ENCODE peak calls at places on chromosomes 2 and 18, in seven cellular contexts. One of them, this sample, is unnamed. For H3K4me1 and H3K9me3, the result is how much of the 10 kb centered on the place peaks cover.

GRCh38 chr2:229160984-229161383 is 110.1 kb downstream of the PID1 start:
- DNase-seq in breast epithelium: no peak
- DNase-seq in PC-9: no peak
- DNase-seq in heart right ventricle: no peak
- DNase-seq in HepG2: no peak
- DNase-seq in SJSA1: no peak
- DNase-seq in RWPE2: no peak
- DNase-seq in this sample: no peak

GRCh38 chr18:69872661-69873060 is 75.0 kb downstream of the CD226 start:
- DNase-seq in HepG2: no peak
- DNase-seq in SJSA1: no peak
- DNase-seq in breast epithelium: no peak
- DNase-seq in heart right ventricle: no peak
- DNase-seq in RWPE2: no peak
- DNase-seq in PC-9: no peak
- DNase-seq in this sample: no peak

GRCh38 chr2:75707901-75708300 is 2.8 kb downstream of the GCFC2 start:
- DNase-seq in heart right ventricle: no peak
- DNase-seq in RWPE2: no peak
- DNase-seq in HepG2: no peak
- DNase-seq in breast epithelium: no peak
- DNase-seq in SJSA1: no peak
- DNase-seq in PC-9: no peak
- DNase-seq in this sample: no peak

GRCh38 chr2:182435754-182436153 is 8.9 kb upstream of the PDE1A start:
- DNase-seq in RWPE2: no peak
- DNase-seq in breast epithelium: no peak
- DNase-seq in heart right ventricle: no peak
- DNase-seq in PC-9: no peak
- DNase-seq in SJSA1: no peak
- DNase-seq in HepG2: no peak
- DNase-seq in this sample: no peak

GRCh38 chr2:217934321-217935131 is 68.3 kb downstream of the TNS1 start:
- DNase-seq in breast epithelium: no peak
- DNase-seq in HepG2: no peak
- DNase-seq in heart right ventricle: peak
- DNase-seq in PC-9: no peak
- DNase-seq in SJSA1: peak
- DNase-seq in RWPE2: peak
- DNase-seq in this sample: no peak

GRCh38 chr18:74290831-74291770 is 662 bp downstream of the CYB5A start:
- DNase-seq in HepG2: peak
- DNase-seq in RWPE2: no peak
- DNase-seq in heart right ventricle: no peak
- DNase-seq in SJSA1: no peak
- DNase-seq in PC-9: peak
- DNase-seq in breast epithelium: no peak
- DNase-seq in this sample: no peak

GRCh38 chr2:29921560-29921915 is at the start of gene ALK:
- DNase-seq in RWPE2: peak
- DNase-seq in breast epithelium: peak
- DNase-seq in SJSA1: peak
- DNase-seq in heart right ventricle: peak
- DNase-seq in PC-9: no peak
- DNase-seq in HepG2: peak
- DNase-seq in this sample: peak

GRCh38 chr2:28406276-28407096 is 13.8 kb downstream of the FOSL2 start:
- DNase-seq in heart right ventricle: no peak
- DNase-seq in HepG2: no peak
- DNase-seq in SJSA1: peak
- DNase-seq in PC-9: peak
- DNase-seq in RWPE2: no peak
- DNase-seq in breast epithelium: peak
- DNase-seq in this sample: peak

GRCh38 chr18:50955246-50955645 is 12.6 kb upstream of the ELAC1 start:
- DNase-seq in HepG2: no peak
- DNase-seq in RWPE2: no peak
- DNase-seq in heart right ventricle: no peak
- DNase-seq in breast epithelium: no peak
- DNase-seq in PC-9: no peak
- DNase-seq in SJSA1: no peak
- DNase-seq in this sample: no peak

GRCh38 chr2:162013514-162014205 is 60.4 kb downstream of the DPP4 start:
- DNase-seq in breast epithelium: no peak
- DNase-seq in SJSA1: no peak
- DNase-seq in PC-9: no peak
- DNase-seq in HepG2: no peak
- DNase-seq in heart right ventricle: no peak
- DNase-seq in RWPE2: no peak
- DNase-seq in this sample: no peak

GRCh38 chr2:101533611-101534601 is 59.0 kb upstream of the RFX8 start:
- DNase-seq in SJSA1: peak
- DNase-seq in heart right ventricle: peak
- DNase-seq in PC-9: no peak
- DNase-seq in HepG2: no peak
- DNase-seq in RWPE2: no peak
- DNase-seq in breast epithelium: no peak
- DNase-seq in this sample: no peak

GRCh38 chr2:10783421-10783820 is 29.2 kb downstream of the PDIA6 start:
- DNase-seq in RWPE2: no peak
- DNase-seq in SJSA1: no peak
- DNase-seq in HepG2: peak
- DNase-seq in breast epithelium: no peak
- DNase-seq in PC-9: no peak
- DNase-seq in heart right ventricle: no peak
- DNase-seq in this sample: no peak

GRCh38 chr2:144015655-144016245 is 504.2 kb downstream of the ZEB2 start:
- DNase-seq in RWPE2: no peak
- DNase-seq in HepG2: no peak
- DNase-seq in heart right ventricle: no peak
- DNase-seq in SJSA1: peak
- DNase-seq in PC-9: no peak
- DNase-seq in breast epithelium: no peak
- DNase-seq in this sample: no peak

GRCh38 chr2:136207030-136207623 is 89.2 kb upstream of the CXCR4 start:
- DNase-seq in SJSA1: no peak
- DNase-seq in RWPE2: no peak
- DNase-seq in HepG2: no peak
- DNase-seq in PC-9: no peak
- DNase-seq in heart right ventricle: no peak
- DNase-seq in breast epithelium: no peak
- DNase-seq in this sample: no peak

GRCh38 chr2:233449071-233449901 is 95.0 kb downstream of the DGKD start:
- DNase-seq in PC-9: peak
- DNase-seq in HepG2: no peak
- DNase-seq in breast epithelium: no peak
- DNase-seq in SJSA1: peak
- DNase-seq in RWPE2: peak
- DNase-seq in heart right ventricle: no peak
- DNase-seq in this sample: no peak

GRCh38 chr2:174787485-174788205 is 23.4 kb upstream of the CHRNA1 start:
- DNase-seq in heart right ventricle: no peak
- DNase-seq in HepG2: peak
- DNase-seq in SJSA1: peak
- DNase-seq in RWPE2: no peak
- DNase-seq in breast epithelium: no peak
- DNase-seq in PC-9: peak
- DNase-seq in this sample: no peak

GRCh38 chr2:102547462-102547861 is 71.9 kb upstream of the SLC9A2 start:
- DNase-seq in heart right ventricle: no peak
- DNase-seq in HepG2: no peak
- DNase-seq in SJSA1: no peak
- DNase-seq in PC-9: no peak
- DNase-seq in RWPE2: no peak
- DNase-seq in breast epithelium: no peak
- DNase-seq in this sample: no peak

GRCh38 chr2:234630676-234631350 is 133.9 kb upstream of the ARL4C start:
- DNase-seq in PC-9: peak
- DNase-seq in SJSA1: peak
- DNase-seq in RWPE2: no peak
- DNase-seq in breast epithelium: peak
- DNase-seq in HepG2: no peak
- DNase-seq in heart right ventricle: no peak
- DNase-seq in this sample: no peak

GRCh38 chr2:25690058-25690457 is 16.7 kb upstream of the DTNB start:
- DNase-seq in heart right ventricle: no peak
- DNase-seq in SJSA1: peak
- DNase-seq in RWPE2: no peak
- DNase-seq in PC-9: peak
- DNase-seq in HepG2: peak
- DNase-seq in breast epithelium: peak
- DNase-seq in this sample: no peak

GRCh38 chr18:75752864-75753263 is 325.4 kb upstream of the SMIM21 start:
- DNase-seq in PC-9: no peak
- DNase-seq in heart right ventricle: no peak
- DNase-seq in breast epithelium: peak
- DNase-seq in SJSA1: no peak
- DNase-seq in RWPE2: no peak
- DNase-seq in HepG2: no peak
- DNase-seq in this sample: no peak

GRCh38 chr18:70039186-70039585 is 91.5 kb upstream of the CD226 start:
- DNase-seq in HepG2: no peak
- DNase-seq in PC-9: no peak
- DNase-seq in RWPE2: no peak
- DNase-seq in breast epithelium: no peak
- DNase-seq in SJSA1: no peak
- DNase-seq in heart right ventricle: no peak
- DNase-seq in this sample: no peak

GRCh38 chr2:40455661-40456060 is 3.8 kb upstream of the SLC8A1 start:
- DNase-seq in HepG2: no peak
- DNase-seq in RWPE2: no peak
- DNase-seq in PC-9: no peak
- DNase-seq in breast epithelium: no peak
- DNase-seq in SJSA1: no peak
- DNase-seq in heart right ventricle: no peak
- DNase-seq in this sample: no peak

GRCh38 chr18:9422816-9423519 is 52.3 kb upstream of the RALBP1 start:
- DNase-seq in PC-9: peak
- DNase-seq in SJSA1: no peak
- DNase-seq in HepG2: no peak
- DNase-seq in heart right ventricle: no peak
- DNase-seq in RWPE2: peak
- DNase-seq in breast epithelium: no peak
- DNase-seq in this sample: no peak

GRCh38 chr2:8537572-8538155 is 144.2 kb upstream of the ID2 start:
- DNase-seq in breast epithelium: no peak
- DNase-seq in heart right ventricle: no peak
- DNase-seq in RWPE2: peak
- DNase-seq in SJSA1: no peak
- DNase-seq in HepG2: no peak
- DNase-seq in PC-9: no peak
- DNase-seq in this sample: no peak

GRCh38 chr18:26429535-26429934 is 118.8 kb downstream of the KCTD1 start:
- DNase-seq in RWPE2: no peak
- DNase-seq in HepG2: peak
- DNase-seq in SJSA1: no peak
- DNase-seq in heart right ventricle: no peak
- DNase-seq in breast epithelium: no peak
- DNase-seq in PC-9: peak
- DNase-seq in this sample: no peak
- H3K27ac ChIP-seq in RWPE2: peak
- H3K27ac ChIP-seq in HepG2: no peak
- H3K27ac ChIP-seq in SJSA1: no peak
- H3K27ac ChIP-seq in heart right ventricle: no peak
- H3K27ac ChIP-seq in breast epithelium: no peak
- H3K27ac ChIP-seq in PC-9: peak
- H3K27ac ChIP-seq in this sample: no peak

GRCh38 chr2:105800036-105800755 is 55.5 kb downstream of the NCK2 start:
- DNase-seq in breast epithelium: no peak
- DNase-seq in PC-9: no peak
- DNase-seq in HepG2: peak
- DNase-seq in SJSA1: no peak
- DNase-seq in RWPE2: no peak
- DNase-seq in heart right ventricle: no peak
- DNase-seq in this sample: no peak
- H3K4me1 ChIP-seq in breast epithelium: under half
- H3K4me1 ChIP-seq in PC-9: under half
- H3K4me1 ChIP-seq in HepG2: half or more
- H3K4me1 ChIP-seq in SJSA1: under half
- H3K4me1 ChIP-seq in RWPE2: under half
- H3K4me1 ChIP-seq in heart right ventricle: half or more
- H3K4me1 ChIP-seq in this sample: half or more

GRCh38 chr18:80088036-80088435 is 21.0 kb upstream of the ADNP2 start:
- DNase-seq in PC-9: no peak
- DNase-seq in heart right ventricle: no peak
- DNase-seq in breast epithelium: no peak
- DNase-seq in HepG2: no peak
- DNase-seq in RWPE2: no peak
- DNase-seq in SJSA1: no peak
- DNase-seq in this sample: no peak
- H3K9me3 ChIP-seq in PC-9: under half
- H3K9me3 ChIP-seq in heart right ventricle: under half
- H3K9me3 ChIP-seq in breast epithelium: under half
- H3K9me3 ChIP-seq in HepG2: under half
- H3K9me3 ChIP-seq in RWPE2: under half
- H3K9me3 ChIP-seq in SJSA1: under half
- H3K9me3 ChIP-seq in this sample: under half

DNA sequence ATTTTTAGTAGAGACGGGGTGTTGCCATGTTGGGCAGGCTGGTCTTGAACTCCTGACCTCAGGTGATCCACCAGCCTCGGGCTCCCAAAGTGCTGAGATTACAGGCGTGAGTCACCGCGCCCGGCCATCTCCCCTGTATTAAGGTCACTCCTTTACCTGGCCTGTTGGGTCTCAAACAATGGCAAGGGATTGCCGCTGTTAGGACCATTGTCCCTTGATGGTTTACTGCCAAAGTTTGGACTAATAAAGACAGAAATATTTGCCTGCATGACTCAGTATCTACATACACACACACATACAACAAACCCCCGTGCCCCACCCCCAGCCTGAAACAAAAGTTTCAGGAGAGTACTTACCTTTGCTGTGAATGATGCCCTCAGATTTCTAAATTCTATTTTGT is 16.5 kb downstream of the PARD3B start:
- DNase-seq in RWPE2: no peak
- DNase-seq in HepG2: no peak
- DNase-seq in SJSA1: no peak
- DNase-seq in heart right ventricle: no peak
- DNase-seq in PC-9: peak
- DNase-seq in breast epithelium: no peak
- DNase-seq in this sample: no peak
- H3K27ac ChIP-seq in RWPE2: no peak
- H3K27ac ChIP-seq in HepG2: no peak
- H3K27ac ChIP-seq in SJSA1: no peak
- H3K27ac ChIP-seq in heart right ventricle: no peak
- H3K27ac ChIP-seq in PC-9: no peak
- H3K27ac ChIP-seq in breast epithelium: no peak
- H3K27ac ChIP-seq in this sample: no peak